ENCODE peak calls at places on chromosomes 12 and 14, in four cellular contexts. One of them, this sample, is unnamed.

GRCh38 chr14:105474478-105475268 is at the start of gene CRIP2:
- DNase-seq in body of pancreas: peak
- DNase-seq in lung: no peak
- DNase-seq in neural crest cell: no peak
- DNase-seq in this sample: peak

GRCh38 chr14:61585598-61586538 is 109.4 kb upstream of the HIF1A start:
- DNase-seq in body of pancreas: peak
- DNase-seq in lung: peak
- DNase-seq in neural crest cell: no peak
- DNase-seq in this sample: peak

GRCh38 chr12:57454566-57455373 is at the start of gene INHBE:
- DNase-seq in body of pancreas: no peak
- DNase-seq in lung: no peak
- DNase-seq in neural crest cell: no peak
- DNase-seq in this sample: no peak

GRCh38 chr14:54116972-54117371 is 160.3 kb upstream of the BMP4 start:
- DNase-seq in body of pancreas: no peak
- DNase-seq in lung: no peak
- DNase-seq in neural crest cell: no peak
- DNase-seq in this sample: no peak

GRCh38 chr12:57603758-57604453 is 718 bp upstream of the DTX3 start:
- DNase-seq in body of pancreas: peak
- DNase-seq in lung: no peak
- DNase-seq in neural crest cell: no peak
- DNase-seq in this sample: no peak

GRCh38 chr12:59234391-59234790 is 314.1 kb upstream of the LRIG3 start:
- DNase-seq in body of pancreas: no peak
- DNase-seq in lung: no peak
- DNase-seq in neural crest cell: no peak
- DNase-seq in this sample: no peak

GRCh38 chr12:7989827-7990491 is 42.6 kb upstream of the FOXJ2 start:
- DNase-seq in body of pancreas: peak
- DNase-seq in lung: peak
- DNase-seq in neural crest cell: no peak
- DNase-seq in this sample: no peak

GRCh38 chr12:66668311-66668710 is 10.6 kb downstream of the GRIP1 start:
- DNase-seq in body of pancreas: peak
- DNase-seq in lung: no peak
- DNase-seq in neural crest cell: no peak
- DNase-seq in this sample: no peak

GRCh38 chr12:118098911-118099671 is 4.7 kb downstream of the VSIG10 start:
- DNase-seq in body of pancreas: no peak
- DNase-seq in lung: no peak
- DNase-seq in neural crest cell: no peak
- DNase-seq in this sample: no peak

DNA sequence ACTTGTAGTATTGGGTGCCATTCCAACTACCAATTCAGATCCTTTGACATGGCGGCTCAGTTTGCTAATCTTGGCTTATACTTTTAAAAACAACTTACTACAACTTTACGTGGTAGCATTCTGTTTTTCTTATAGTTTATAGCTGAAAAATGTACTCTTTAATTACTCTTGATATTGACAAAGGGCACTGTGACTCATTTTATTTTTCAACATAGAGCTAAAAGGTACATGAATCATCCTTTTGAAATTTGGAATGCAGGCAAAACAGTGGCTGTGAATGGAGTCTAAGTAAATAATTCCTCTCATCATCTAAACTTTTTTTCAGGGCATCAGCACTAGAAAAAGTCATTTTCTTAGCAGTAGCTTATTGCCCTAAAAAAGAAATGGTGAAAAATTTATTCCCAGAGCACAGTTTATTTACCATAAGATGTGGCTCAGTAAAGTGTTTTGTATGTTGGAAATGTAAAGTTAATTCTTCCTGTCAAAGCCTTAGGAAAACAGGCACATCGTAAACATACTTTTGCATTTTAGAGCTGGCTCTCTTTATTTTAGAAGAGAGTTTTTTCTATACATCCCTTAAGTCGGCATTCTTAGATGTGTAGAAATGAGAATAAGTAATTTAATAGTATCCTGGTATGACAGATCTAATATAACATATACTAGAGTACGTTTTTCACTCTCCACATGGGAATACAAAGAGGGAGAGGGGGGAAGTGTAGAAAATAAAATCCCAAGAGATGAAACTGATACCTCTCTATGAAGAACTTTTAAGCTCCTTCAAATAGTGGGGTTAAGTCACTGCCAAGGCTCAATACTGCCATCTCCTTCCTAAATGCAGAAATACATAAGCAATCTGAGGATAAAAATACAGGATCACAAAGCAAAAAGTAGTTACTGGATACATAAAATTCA is 55.2 kb downstream of the SLC25A21 start:
- DNase-seq in body of pancreas: no peak
- DNase-seq in lung: no peak
- DNase-seq in neural crest cell: no peak
- DNase-seq in this sample: no peak
- TF ChIP-seq CTCF in body of pancreas: peak
- TF ChIP-seq CTCF in lung: no peak
- TF ChIP-seq CTCF in neural crest cell: no peak
- TF ChIP-seq CTCF in this sample: no peak

GRCh38 chr14:91232052-91232451 is 12.5 kb downstream of the GPR68 start:
- DNase-seq in body of pancreas: no peak
- DNase-seq in lung: no peak
- DNase-seq in neural crest cell: no peak
- DNase-seq in this sample: no peak

GRCh38 chr14:91234791-91235114 is 9.8 kb downstream of the GPR68 start:
- DNase-seq in body of pancreas: no peak
- DNase-seq in lung: no peak
- DNase-seq in neural crest cell: no peak
- DNase-seq in this sample: no peak

GRCh38 chr14:91231446-91231845 is 13.1 kb downstream of the GPR68 start:
- DNase-seq in body of pancreas: no peak
- DNase-seq in lung: no peak
- DNase-seq in neural crest cell: no peak
- DNase-seq in this sample: no peak

GRCh38 chr14:91233936-91234790 is 10.3 kb downstream of the GPR68 start:
- DNase-seq in body of pancreas: no peak
- DNase-seq in lung: no peak
- DNase-seq in neural crest cell: no peak
- DNase-seq in this sample: no peak

DNA sequence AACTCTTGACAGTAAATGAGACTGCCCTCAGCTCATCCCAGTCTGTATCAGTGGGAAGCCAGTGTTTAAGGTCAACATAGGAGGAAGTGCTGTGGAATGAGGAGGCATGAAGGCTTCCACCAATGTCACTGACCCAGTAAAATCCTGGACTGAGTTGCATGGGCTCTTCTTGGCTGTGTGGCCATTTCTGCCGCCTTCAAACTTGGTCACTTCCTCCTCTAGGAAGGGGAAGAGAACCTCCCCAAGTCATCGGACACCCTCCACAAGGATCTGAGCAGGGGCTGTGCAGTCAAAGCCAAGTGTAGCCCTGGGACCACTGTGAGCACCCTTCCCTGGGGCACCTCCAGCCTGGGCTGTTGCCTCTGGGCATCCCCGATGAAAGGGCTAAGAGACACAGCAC is 11.9 kb downstream of the GPR68 start:
- DNase-seq in body of pancreas: no peak
- DNase-seq in lung: no peak
- DNase-seq in neural crest cell: no peak
- DNase-seq in this sample: no peak
- TF ChIP-seq CTCF in body of pancreas: no peak
- TF ChIP-seq CTCF in lung: no peak
- TF ChIP-seq CTCF in neural crest cell: no peak
- TF ChIP-seq CTCF in this sample: no peak

DNA sequence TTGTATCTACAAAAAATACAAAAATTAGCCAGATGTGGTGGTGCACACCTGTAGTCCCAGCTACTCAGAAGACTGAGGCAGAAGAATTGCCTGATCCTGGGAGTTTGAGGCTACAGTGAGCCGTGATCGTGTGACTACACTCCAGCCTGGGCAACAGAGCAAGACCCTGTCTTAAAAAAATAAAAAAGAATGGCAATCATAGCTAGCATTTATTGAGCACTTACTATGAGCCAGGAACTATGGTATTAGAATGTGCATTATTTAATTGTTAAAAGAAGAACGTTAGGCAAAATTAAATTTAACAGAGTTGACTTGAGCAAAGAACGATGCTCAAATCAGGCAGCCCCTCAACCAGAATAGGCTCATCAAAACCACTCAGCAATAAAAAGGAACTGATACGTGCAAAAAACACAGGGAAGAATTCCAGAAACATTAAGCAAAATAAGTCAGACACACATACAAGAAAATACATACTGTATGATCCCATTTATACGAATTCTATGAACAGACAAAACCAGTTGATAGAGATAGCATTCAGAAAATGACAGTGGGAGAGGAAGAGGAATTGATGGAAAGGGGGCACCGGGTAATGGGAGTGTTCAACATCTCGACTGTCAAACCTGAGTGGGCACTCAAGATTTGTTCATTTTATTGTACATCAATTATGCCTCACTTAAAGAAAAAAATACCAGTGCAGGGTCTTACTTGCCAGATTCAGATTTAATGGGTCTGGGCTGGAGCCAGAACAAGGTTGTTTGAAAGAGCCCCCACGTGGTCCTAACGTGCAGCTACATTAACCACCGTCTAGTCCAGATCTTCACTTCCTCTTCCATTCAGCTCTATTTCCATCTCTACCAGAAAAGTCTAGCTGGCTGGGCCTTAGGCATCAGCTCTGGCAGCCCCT is 8.0 kb downstream of the SCNN1A start:
- DNase-seq in body of pancreas: no peak
- DNase-seq in lung: no peak
- DNase-seq in neural crest cell: no peak
- DNase-seq in this sample: peak
- TF ChIP-seq CTCF in body of pancreas: no peak
- TF ChIP-seq CTCF in lung: peak
- TF ChIP-seq CTCF in neural crest cell: peak
- TF ChIP-seq CTCF in this sample: peak

DNA sequence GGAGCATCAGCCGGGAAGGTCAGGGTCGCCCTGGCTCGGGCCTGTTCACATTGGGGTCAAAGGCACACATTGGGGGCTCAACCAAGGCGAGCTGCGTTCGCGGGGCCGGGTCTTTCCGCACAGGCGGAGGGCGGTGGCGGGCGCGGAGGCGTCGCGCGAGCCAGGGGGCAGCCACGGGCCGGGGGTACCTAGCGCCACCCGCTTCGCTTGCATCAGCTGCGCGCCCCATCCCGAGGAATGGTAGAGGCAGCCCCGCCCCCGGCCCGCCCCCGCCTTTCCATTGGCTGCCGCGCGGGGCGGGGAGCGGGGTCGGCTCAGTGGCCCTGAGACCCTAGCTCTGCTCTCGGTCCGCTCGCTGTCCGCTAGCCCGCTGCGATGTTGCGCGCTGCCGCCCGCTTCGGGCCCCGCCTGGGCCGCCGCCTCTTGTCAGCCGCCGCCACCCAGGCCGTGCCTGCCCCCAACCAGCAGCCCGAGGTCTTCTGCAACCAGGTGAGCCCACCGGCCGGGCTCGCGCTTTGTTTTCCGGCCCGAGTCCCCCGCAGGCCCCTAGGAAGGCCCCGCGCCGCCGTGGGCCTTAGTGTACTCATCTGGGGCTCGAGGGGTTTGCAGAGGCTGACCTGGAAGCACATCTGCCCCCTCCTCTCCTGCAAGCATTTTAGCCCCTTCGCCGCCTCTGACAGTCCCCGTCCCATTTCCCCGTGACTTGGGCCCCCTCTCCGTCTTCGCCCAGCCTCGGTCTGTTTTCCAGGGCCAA is at the start of gene ALDH2:
- DNase-seq in body of pancreas: peak
- DNase-seq in lung: peak
- DNase-seq in neural crest cell: peak
- DNase-seq in this sample: peak
- TF ChIP-seq CTCF in body of pancreas: peak
- TF ChIP-seq CTCF in lung: no peak
- TF ChIP-seq CTCF in neural crest cell: no peak
- TF ChIP-seq CTCF in this sample: no peak

GRCh38 chr14:32078794-32079663 is 1.9 kb downstream of the ARHGAP5 start:
- DNase-seq in body of pancreas: no peak
- DNase-seq in lung: no peak
- DNase-seq in neural crest cell: no peak
- DNase-seq in this sample: no peak

GRCh38 chr14:32076278-32077080 is 625 bp upstream of the ARHGAP5 start:
- DNase-seq in body of pancreas: peak
- DNase-seq in lung: peak
- DNase-seq in neural crest cell: peak
- DNase-seq in this sample: peak

GRCh38 chr14:32075636-32076277 is 1.3 kb upstream of the ARHGAP5 start:
- DNase-seq in body of pancreas: peak
- DNase-seq in lung: no peak
- DNase-seq in neural crest cell: no peak
- DNase-seq in this sample: no peak

GRCh38 chr14:32078030-32078793 is 1.1 kb downstream of the ARHGAP5 start:
- DNase-seq in body of pancreas: peak
- DNase-seq in lung: peak
- DNase-seq in neural crest cell: no peak
- DNase-seq in this sample: peak

DNA sequence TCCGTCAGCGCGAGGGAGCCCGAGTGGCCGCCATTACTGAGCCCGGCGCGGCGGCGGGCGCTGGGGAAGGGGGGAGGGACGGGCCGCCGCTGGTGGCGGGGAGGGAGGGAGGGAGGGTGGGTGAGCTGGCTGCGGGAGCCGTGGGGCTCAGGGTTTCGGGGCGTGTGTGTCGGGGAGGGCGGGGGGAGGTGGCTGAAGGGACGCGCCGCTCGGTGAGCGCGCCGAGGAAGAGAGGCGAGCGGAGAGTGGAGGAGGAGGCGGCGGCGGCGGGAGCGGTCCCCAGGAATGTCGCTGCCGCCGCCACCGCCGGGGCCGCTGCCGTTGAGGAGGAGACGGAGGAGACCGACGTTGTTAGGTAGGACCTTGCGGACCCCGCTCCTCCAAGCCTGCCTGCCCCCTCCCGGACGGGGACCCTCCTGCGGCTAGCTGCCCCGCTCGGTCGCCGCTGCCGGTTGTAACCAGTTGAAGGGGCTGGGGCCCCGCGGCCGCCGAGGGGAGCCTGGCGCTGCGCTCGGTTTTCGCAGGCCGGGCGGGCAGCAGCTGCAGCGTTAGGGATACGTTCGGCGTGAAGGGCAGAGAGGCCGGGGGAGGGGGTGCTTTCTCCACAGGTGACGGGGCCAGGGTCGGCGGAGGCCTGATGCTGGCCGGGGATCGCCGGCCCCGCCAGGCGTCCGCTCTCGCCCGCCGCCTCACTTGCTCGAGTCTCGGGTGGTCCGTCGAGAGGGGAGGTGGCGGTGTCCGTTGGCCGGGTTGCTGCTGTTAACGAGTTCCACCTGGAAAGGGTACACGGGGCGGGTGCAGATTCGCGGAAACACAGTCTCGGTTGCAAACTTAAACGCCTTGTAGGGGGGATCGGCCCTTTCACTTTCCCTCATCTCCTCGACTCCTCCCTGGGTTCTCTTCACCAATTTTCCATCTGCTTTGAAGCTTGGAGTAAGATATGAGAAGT is at the start of gene ARHGAP5:
- DNase-seq in body of pancreas: peak
- DNase-seq in lung: peak
- DNase-seq in neural crest cell: peak
- DNase-seq in this sample: peak
- TF ChIP-seq CTCF in body of pancreas: no peak
- TF ChIP-seq CTCF in lung: no peak
- TF ChIP-seq CTCF in neural crest cell: peak
- TF ChIP-seq CTCF in this sample: no peak

This sample was measured in BE2C.